ENCODE peak calls at places on chromosomes 5 and 9, in eight cellular contexts. One of them, this sample, is unnamed.

GRCh38 chr9:122900791-122901190 is 4.4 kb downstream of the RC3H2 start:
- DNase-seq in left ventricle myocardium inferior: no peak
- DNase-seq in activated T-cell treated with anti-CD3 and anti-CD28 coated beads for 24 hours: no peak
- DNase-seq in kidney epithelial cell: no peak
- DNase-seq in cardiac fibroblast: peak
- DNase-seq in transverse colon: no peak
- DNase-seq in stromal cell of bone marrow: no peak
- DNase-seq in heart right ventricle: no peak
- DNase-seq in this sample: no peak

GRCh38 chr5:174234388-174234787 is 188.9 kb downstream of the NSG2 start:
- DNase-seq in heart right ventricle: no peak
- DNase-seq in stromal cell of bone marrow: no peak
- DNase-seq in transverse colon: no peak
- DNase-seq in kidney epithelial cell: no peak
- DNase-seq in activated T-cell treated with anti-CD3 and anti-CD28 coated beads for 24 hours: no peak
- DNase-seq in cardiac fibroblast: no peak
- DNase-seq in left ventricle myocardium inferior: no peak
- DNase-seq in this sample: no peak

GRCh38 chr5:79699766-79700400 is 10.2 kb downstream of the CMYA5 start:
- DNase-seq in stromal cell of bone marrow: no peak
- DNase-seq in heart right ventricle: no peak
- DNase-seq in transverse colon: no peak
- DNase-seq in kidney epithelial cell: no peak
- DNase-seq in left ventricle myocardium inferior: no peak
- DNase-seq in activated T-cell treated with anti-CD3 and anti-CD28 coated beads for 24 hours: no peak
- DNase-seq in cardiac fibroblast: no peak
- DNase-seq in this sample: no peak

GRCh38 chr5:79069488-79070001 is at the start of the genes BHMT2 and DMGDH:
- DNase-seq in stromal cell of bone marrow: peak
- DNase-seq in kidney epithelial cell: no peak
- DNase-seq in activated T-cell treated with anti-CD3 and anti-CD28 coated beads for 24 hours: no peak
- DNase-seq in heart right ventricle: peak
- DNase-seq in left ventricle myocardium inferior: peak
- DNase-seq in cardiac fibroblast: peak
- DNase-seq in transverse colon: peak
- DNase-seq in this sample: no peak

GRCh38 chr5:1003296-1003937 is 5.2 kb upstream of the NKD2 start:
- DNase-seq in stromal cell of bone marrow: no peak
- DNase-seq in heart right ventricle: peak
- DNase-seq in cardiac fibroblast: peak
- DNase-seq in activated T-cell treated with anti-CD3 and anti-CD28 coated beads for 24 hours: no peak
- DNase-seq in transverse colon: peak
- DNase-seq in kidney epithelial cell: peak
- DNase-seq in left ventricle myocardium inferior: peak
- DNase-seq in this sample: no peak

GRCh38 chr9:135491764-135492163 is 8.7 kb upstream of the MRPS2 start:
- DNase-seq in stromal cell of bone marrow: no peak
- DNase-seq in heart right ventricle: no peak
- DNase-seq in kidney epithelial cell: no peak
- DNase-seq in cardiac fibroblast: no peak
- DNase-seq in activated T-cell treated with anti-CD3 and anti-CD28 coated beads for 24 hours: no peak
- DNase-seq in left ventricle myocardium inferior: no peak
- DNase-seq in transverse colon: no peak
- DNase-seq in this sample: no peak

GRCh38 chr9:27437652-27438373 is 86.3 kb upstream of the IFNK start:
- DNase-seq in stromal cell of bone marrow: peak
- DNase-seq in cardiac fibroblast: no peak
- DNase-seq in activated T-cell treated with anti-CD3 and anti-CD28 coated beads for 24 hours: no peak
- DNase-seq in kidney epithelial cell: no peak
- DNase-seq in transverse colon: no peak
- DNase-seq in left ventricle myocardium inferior: no peak
- DNase-seq in heart right ventricle: no peak
- DNase-seq in this sample: no peak

GRCh38 chr9:130842547-130842946 is 7.5 kb downstream of the ABL1 start:
- DNase-seq in heart right ventricle: no peak
- DNase-seq in kidney epithelial cell: no peak
- DNase-seq in cardiac fibroblast: no peak
- DNase-seq in activated T-cell treated with anti-CD3 and anti-CD28 coated beads for 24 hours: no peak
- DNase-seq in stromal cell of bone marrow: no peak
- DNase-seq in left ventricle myocardium inferior: no peak
- DNase-seq in transverse colon: no peak
- DNase-seq in this sample: no peak

GRCh38 chr5:86766103-86766502 is 148.4 kb downstream of the COX7C start:
- DNase-seq in cardiac fibroblast: no peak
- DNase-seq in stromal cell of bone marrow: no peak
- DNase-seq in transverse colon: no peak
- DNase-seq in kidney epithelial cell: no peak
- DNase-seq in left ventricle myocardium inferior: no peak
- DNase-seq in activated T-cell treated with anti-CD3 and anti-CD28 coated beads for 24 hours: no peak
- DNase-seq in heart right ventricle: no peak
- DNase-seq in this sample: no peak

GRCh38 chr5:140146523-140146842 is 20.7 kb downstream of the IGIP start:
- DNase-seq in stromal cell of bone marrow: no peak
- DNase-seq in activated T-cell treated with anti-CD3 and anti-CD28 coated beads for 24 hours: no peak
- DNase-seq in left ventricle myocardium inferior: no peak
- DNase-seq in kidney epithelial cell: no peak
- DNase-seq in cardiac fibroblast: no peak
- DNase-seq in transverse colon: no peak
- DNase-seq in heart right ventricle: no peak
- DNase-seq in this sample: no peak